ENCODE peak calls at places on chromosomes 12 and 14, in seven cellular contexts. M, B, R, X, L, P and O are unnamed samples.

GRCh38 chr12:32789446-32789845 is 33.7 kb upstream of the YARS2 start:
- DNase-seq in M (no peak), B (no peak), R (no peak), X (no peak), L (no peak), P (no peak), O (no peak)

GRCh38 chr12:50401383-50402155 is 884 bp downstream of the LARP4 start:
- DNase-seq in M (peak; percentile 73), B (no peak), R (peak; percentile 22), X (no peak), L (no peak), P (no peak), O (no peak)

GRCh38 chr12:45914090-45914489 is 76.3 kb downstream of the SCAF11 start:
- DNase-seq in M (peak; percentile 77), B (no peak), R (peak; percentile 12), X (no peak), L (no peak), P (peak; percentile 87), O (no peak)

GRCh38 chr14:105045710-105046326 is 19.4 kb downstream of the GPR132 start:
- DNase-seq in M (peak; percentile 86), B (peak; percentile 86), R (peak; percentile 87), X (peak; percentile 54), L (peak; percentile 92), P (peak; percentile 64), O (peak; percentile 58)

GRCh38 chr12:57224973-57225679 is 4.4 kb upstream of the SHMT2 start:
- DNase-seq in M (no peak), B (peak; percentile 73), R (no peak), X (no peak), L (peak; percentile 73), P (no peak), O (no peak)

GRCh38 chr12:24012528-24012927 is 63.1 kb upstream of the SOX5 start:
- DNase-seq in M (peak; percentile 46), B (no peak), R (no peak), X (peak; percentile 5), L (no peak), P (no peak), O (peak; percentile 28)

GRCh38 chr12:2783936-2784600 is 10.7 kb upstream of the FKBP4 start:
- DNase-seq in M (peak; percentile 56), B (no peak), R (peak; percentile 62), X (peak; percentile 72), L (peak; percentile 35), P (peak; percentile 20), O (peak; percentile 23)

GRCh38 chr14:61894452-61895077 is 132.3 kb downstream of the SNAPC1 start:
- DNase-seq in M (peak; percentile 79), B (peak; percentile 12), R (peak; percentile 69), X (no peak), L (peak; percentile 34), P (peak; percentile 51), O (peak; percentile 41)

GRCh38 chr12:120710805-120711296 is 593 bp downstream of the UNC119B start:
- DNase-seq in M (no peak), B (no peak), R (no peak), X (no peak), L (peak; percentile 40), P (no peak), O (no peak)

GRCh38 chr12:64747681-64748080 is 11.5 kb downstream of the GNS start:
- DNase-seq in M (no peak), B (no peak), R (no peak), X (no peak), L (no peak), P (no peak), O (no peak)

GRCh38 chr12:51403744-51404143 is 12.5 kb upstream of the GALNT6 start:
- DNase-seq in M (no peak), B (no peak), R (no peak), X (no peak), L (no peak), P (no peak), O (no peak)

GRCh38 chr12:4116251-4117111 is 157.1 kb upstream of the CCND2 start:
- DNase-seq in M (peak; percentile 64), B (no peak), R (no peak), X (no peak), L (peak; percentile 44), P (peak; percentile 83), O (peak; percentile 19)

GRCh38 chr14:47826809-47827208 is 151.4 kb upstream of the MDGA2 start:
- DNase-seq in M (no peak), B (no peak), R (no peak), X (no peak), L (no peak), P (no peak), O (no peak)

GRCh38 chr14:100900837-100901390 is 2.6 kb downstream of the RTL1 start:
- DNase-seq in M (no peak), B (no peak), R (peak; percentile 54), X (no peak), L (no peak), P (no peak), O (peak; percentile 72)

GRCh38 chr12:92136883-92137582 is 8.6 kb downstream of the BTG1 start:
- DNase-seq in M (peak; percentile 93), B (no peak), R (peak; percentile 69), X (no peak), L (no peak), P (peak; percentile 53), O (peak; percentile 65)